ENCODE peak calls at places on chromosomes 12 and 14, in five cellular contexts. One of them, this sample, is unnamed.
A peak's percentile ranks its signal among the peaks of the same experiment; 100 is the strongest.

GRCh38 chr12:64104376-64104775 is 117.7 kb downstream of the KICS2 start:
- DNase-seq in H1: no peak
- DNase-seq in GM12878: no peak
- DNase-seq in HCT116: no peak
- DNase-seq in SK-N-SH: no peak
- DNase-seq in this sample: no peak

GRCh38 chr12:67982165-67982563 is 7.1 kb upstream of the IFNG-AS1 start:
- DNase-seq in H1: no peak
- DNase-seq in GM12878: no peak
- DNase-seq in HCT116: no peak
- DNase-seq in SK-N-SH: peak; percentile 11
- DNase-seq in this sample: no peak

GRCh38 chr12:29088611-29089219 is 60.4 kb upstream of the FAR2 start:
- DNase-seq in H1: no peak
- DNase-seq in GM12878: no peak
- DNase-seq in HCT116: no peak
- DNase-seq in SK-N-SH: peak; percentile 22
- DNase-seq in this sample: no peak

GRCh38 chr12:132139912-132140311 is 4.2 kb downstream of the DDX51 start:
- DNase-seq in H1: no peak
- DNase-seq in GM12878: no peak
- DNase-seq in HCT116: no peak
- DNase-seq in SK-N-SH: no peak
- DNase-seq in this sample: no peak

GRCh38 chr14:83425138-83425537 is 1891.5 kb upstream of the SEL1L start:
- DNase-seq in H1: no peak
- DNase-seq in GM12878: no peak
- DNase-seq in HCT116: no peak
- DNase-seq in SK-N-SH: no peak
- DNase-seq in this sample: no peak

GRCh38 chr14:65080954-65081747 is 21.2 kb downstream of the MAX start:
- DNase-seq in H1: no peak
- DNase-seq in GM12878: no peak
- DNase-seq in HCT116: no peak
- DNase-seq in SK-N-SH: no peak
- DNase-seq in this sample: no peak

GRCh38 chr14:61188936-61189808 is 92.0 kb downstream of the TMEM30B start:
- DNase-seq in H1: no peak
- DNase-seq in GM12878: no peak
- DNase-seq in HCT116: no peak
- DNase-seq in SK-N-SH: peak; percentile 73
- DNase-seq in this sample: peak; percentile 50

GRCh38 chr14:78197088-78197487 is 26.9 kb downstream of the NRXN3 start:
- DNase-seq in H1: no peak
- DNase-seq in GM12878: no peak
- DNase-seq in HCT116: no peak
- DNase-seq in SK-N-SH: no peak
- DNase-seq in this sample: no peak

GRCh38 chr14:53209370-53209769 is 56.2 kb upstream of the DDHD1 start:
- DNase-seq in H1: no peak
- DNase-seq in GM12878: no peak
- DNase-seq in HCT116: no peak
- DNase-seq in SK-N-SH: no peak
- DNase-seq in this sample: no peak

GRCh38 chr12:68119724-68120211 is 39.8 kb downstream of the IFNG start:
- DNase-seq in H1: no peak
- DNase-seq in GM12878: peak; percentile 73
- DNase-seq in HCT116: no peak
- DNase-seq in SK-N-SH: no peak
- DNase-seq in this sample: no peak

GRCh38 chr12:130016986-130017385 is 113.2 kb upstream of the TMEM132D start:
- DNase-seq in H1: no peak
- DNase-seq in GM12878: no peak
- DNase-seq in HCT116: no peak
- DNase-seq in SK-N-SH: no peak
- DNase-seq in this sample: no peak

GRCh38 chr14:79764288-79764687 is 447.0 kb downstream of the DIO2 start:
- DNase-seq in H1: no peak
- DNase-seq in GM12878: no peak
- DNase-seq in HCT116: no peak
- DNase-seq in SK-N-SH: no peak
- DNase-seq in this sample: no peak

GRCh38 chr12:92730758-92731157 is 28.0 kb downstream of the PLEKHG7 start:
- DNase-seq in H1: no peak
- DNase-seq in GM12878: no peak
- DNase-seq in HCT116: no peak
- DNase-seq in SK-N-SH: no peak
- DNase-seq in this sample: no peak

GRCh38 chr12:28099862-28100261 is 90.4 kb upstream of the CCDC91 start:
- DNase-seq in H1: no peak
- DNase-seq in GM12878: no peak
- DNase-seq in HCT116: no peak
- DNase-seq in SK-N-SH: no peak
- DNase-seq in this sample: no peak

GRCh38 chr14:21023817-21024667 is 819 bp downstream of the NDRG2 start:
- DNase-seq in H1: no peak
- DNase-seq in GM12878: no peak
- DNase-seq in HCT116: no peak
- DNase-seq in SK-N-SH: no peak
- DNase-seq in this sample: no peak

GRCh38 chr12:105426766-105427165 is 96.3 kb downstream of the C12orf75 start:
- DNase-seq in H1: no peak
- DNase-seq in GM12878: no peak
- DNase-seq in HCT116: no peak
- DNase-seq in SK-N-SH: no peak
- DNase-seq in this sample: no peak

GRCh38 chr12:69059465-69060457 is 126.8 kb upstream of the CPM start:
- DNase-seq in H1: no peak
- DNase-seq in GM12878: no peak
- DNase-seq in HCT116: peak; percentile 86
- DNase-seq in SK-N-SH: no peak
- DNase-seq in this sample: no peak

GRCh38 chr12:45234134-45234865 is 18.4 kb downstream of the ANO6 start:
- DNase-seq in H1: no peak
- DNase-seq in GM12878: no peak
- DNase-seq in HCT116: peak; percentile 88
- DNase-seq in SK-N-SH: peak; percentile 33
- DNase-seq in this sample: peak; percentile 72

GRCh38 chr14:103872492-103873113 is 25.2 kb upstream of the PPP1R13B start:
- DNase-seq in H1: no peak
- DNase-seq in GM12878: no peak
- DNase-seq in HCT116: no peak
- DNase-seq in SK-N-SH: no peak
- DNase-seq in this sample: no peak

GRCh38 chr12:50201987-50202521 is 34.9 kb upstream of the CERS5 start:
- DNase-seq in H1: no peak
- DNase-seq in GM12878: no peak
- DNase-seq in HCT116: peak; percentile 81
- DNase-seq in SK-N-SH: no peak
- DNase-seq in this sample: no peak

GRCh38 chr14:72573725-72574426 is 320.0 kb downstream of the DPF3 start:
- DNase-seq in H1: no peak
- DNase-seq in GM12878: no peak
- DNase-seq in HCT116: no peak
- DNase-seq in SK-N-SH: no peak
- DNase-seq in this sample: no peak

GRCh38 chr12:69415471-69416275 is 54.5 kb upstream of the FRS2 start:
- DNase-seq in H1: peak; percentile 31
- DNase-seq in GM12878: no peak
- DNase-seq in HCT116: peak; percentile 13
- DNase-seq in SK-N-SH: peak; percentile 55
- DNase-seq in this sample: peak; percentile 55

GRCh38 chr12:77979597-77980250 is 149.0 kb downstream of the NAV3 start:
- DNase-seq in H1: no peak
- DNase-seq in GM12878: no peak
- DNase-seq in HCT116: no peak
- DNase-seq in SK-N-SH: no peak
- DNase-seq in this sample: no peak

GRCh38 chr12:126636798-126637197 is 1571.6 kb downstream of the AACS start:
- DNase-seq in H1: no peak
- DNase-seq in GM12878: no peak
- DNase-seq in HCT116: no peak
- DNase-seq in SK-N-SH: no peak
- DNase-seq in this sample: no peak

GRCh38 chr14:60151715-60152114 is 13.5 kb downstream of the DHRS7 start:
- DNase-seq in H1: no peak
- DNase-seq in GM12878: no peak
- DNase-seq in HCT116: no peak
- DNase-seq in SK-N-SH: peak; percentile 76
- DNase-seq in this sample: no peak

GRCh38 chr12:77352941-77353340 is 287.6 kb upstream of the E2F7 start:
- DNase-seq in H1: no peak
- DNase-seq in GM12878: no peak
- DNase-seq in HCT116: no peak
- DNase-seq in SK-N-SH: no peak
- DNase-seq in this sample: no peak

GRCh38 chr12:72264548-72265175 is 7.5 kb upstream of the TRHDE start:
- DNase-seq in H1: no peak
- DNase-seq in GM12878: no peak
- DNase-seq in HCT116: no peak
- DNase-seq in SK-N-SH: peak; percentile 23
- DNase-seq in this sample: no peak

GRCh38 chr12:86613306-86613705 is 357.1 kb upstream of the MGAT4C start:
- DNase-seq in H1: no peak
- DNase-seq in GM12878: no peak
- DNase-seq in HCT116: no peak
- DNase-seq in SK-N-SH: no peak
- DNase-seq in this sample: no peak

GRCh38 chr14:66008631-66009030 is 477.5 kb upstream of the CCDC196 start:
- DNase-seq in H1: no peak
- DNase-seq in GM12878: no peak
- DNase-seq in HCT116: no peak
- DNase-seq in SK-N-SH: no peak
- DNase-seq in this sample: no peak

DNA sequence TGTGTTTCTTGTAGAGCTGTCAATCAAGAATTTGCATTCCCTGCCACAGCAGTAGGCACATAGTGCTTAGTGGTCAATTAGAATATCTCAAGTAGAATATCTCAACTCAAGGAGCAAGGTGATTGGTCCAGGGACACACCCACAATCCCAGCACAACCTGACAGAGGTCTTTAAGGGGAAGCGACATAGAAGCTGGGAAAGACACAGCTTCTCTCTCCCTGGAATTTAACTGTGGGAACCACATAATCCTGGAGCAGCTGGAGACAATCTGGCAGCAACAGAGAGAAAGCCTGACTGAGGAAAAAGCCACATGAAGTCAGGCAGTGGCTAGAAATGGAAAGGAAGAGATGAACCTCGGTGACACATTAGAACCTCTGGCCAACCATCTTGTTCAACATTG is 85.7 kb upstream of the LMO3 start:
- DNase-seq in H1: no peak
- DNase-seq in GM12878: no peak
- DNase-seq in HCT116: no peak
- DNase-seq in SK-N-SH: no peak
- DNase-seq in this sample: no peak
- TF ChIP-seq YY1 in H1: no peak
- TF ChIP-seq YY1 in GM12878: no peak
- TF ChIP-seq YY1 in HCT116: no peak
- TF ChIP-seq YY1 in SK-N-SH: no peak
- TF ChIP-seq YY1 in this sample: no peak

GRCh38 chr12:123996581-123996980 is 23.6 kb downstream of the ZNF664 start:
- DNase-seq in H1: no peak
- DNase-seq in GM12878: no peak
- DNase-seq in HCT116: no peak
- DNase-seq in SK-N-SH: no peak
- DNase-seq in this sample: no peak
- H3K9ac ChIP-seq in H1: no peak overlapping the region
- H3K9ac ChIP-seq in GM12878: no peak overlapping the region
- H3K9ac ChIP-seq in HCT116: no peak overlapping the region
- H3K9ac ChIP-seq in SK-N-SH: no peak overlapping the region
- H3K9ac ChIP-seq in this sample: no peak overlapping the region

DNA sequence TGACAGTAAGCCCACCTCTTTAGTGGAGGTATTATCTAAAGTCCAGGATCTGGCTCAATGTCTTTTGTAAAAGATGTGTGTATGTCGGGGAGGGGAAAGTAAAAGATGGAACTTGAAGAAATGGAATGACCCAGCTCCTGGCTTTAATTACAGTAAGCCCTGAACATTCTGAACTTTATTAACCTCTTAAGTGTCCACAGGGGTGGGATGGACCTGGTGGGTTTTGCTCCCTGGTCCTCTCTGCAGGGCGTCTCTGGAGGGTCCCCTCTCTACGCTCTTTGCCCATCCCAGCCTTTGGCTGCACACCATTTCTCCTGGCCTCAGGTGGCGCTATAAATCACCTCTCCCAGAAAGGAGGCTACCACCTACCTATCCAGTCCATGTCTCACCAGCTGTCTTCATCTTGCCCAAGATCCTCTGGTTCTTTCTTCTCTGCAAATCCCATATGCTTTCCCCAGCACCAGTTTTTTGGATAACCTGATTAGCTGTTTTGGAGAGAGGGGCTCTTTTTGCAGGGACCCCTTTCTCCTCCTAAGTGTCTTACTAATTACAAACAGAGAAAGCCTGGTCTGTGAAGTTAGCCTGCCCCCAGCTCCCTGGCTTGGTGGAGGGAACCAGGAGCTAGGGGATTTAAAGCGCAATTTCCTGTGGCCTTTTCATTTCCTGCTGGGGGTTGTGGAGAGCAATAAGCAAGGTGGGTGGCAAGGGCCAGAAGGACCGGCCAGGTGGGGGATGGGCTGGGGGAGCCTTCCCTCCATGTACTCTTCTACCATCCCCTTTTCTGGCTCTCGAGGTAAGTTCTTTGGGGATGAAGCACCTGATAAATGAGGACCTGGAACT is 3.9 kb upstream of the CISTR start:
- DNase-seq in H1: no peak
- DNase-seq in GM12878: no peak
- DNase-seq in HCT116: no peak
- DNase-seq in SK-N-SH: no peak
- DNase-seq in this sample: no peak
- H3K27me3 ChIP-seq in H1: peaks cover 44% of the 10 kb centered on the region
- H3K27me3 ChIP-seq in GM12878: no peaks in the 10 kb centered on the region
- H3K27me3 ChIP-seq in HCT116: peaks cover 6% of the 10 kb centered on the region
- H3K27me3 ChIP-seq in SK-N-SH: peaks cover 87% of the 10 kb centered on the region
- H3K27me3 ChIP-seq in this sample: peaks cover 75% of the 10 kb centered on the region

GRCh38 chr14:97212399-97212798 is 415.2 kb downstream of the VRK1 start:
- DNase-seq in H1: no peak
- DNase-seq in GM12878: no peak
- DNase-seq in HCT116: no peak
- DNase-seq in SK-N-SH: no peak
- DNase-seq in this sample: no peak
- TF ChIP-seq YY1 in H1: no peak
- TF ChIP-seq YY1 in GM12878: no peak
- TF ChIP-seq YY1 in HCT116: no peak
- TF ChIP-seq YY1 in SK-N-SH: no peak
- TF ChIP-seq YY1 in this sample: no peak

GRCh38 chr14:55332654-55333570 is 61.7 kb downstream of the FBXO34 start:
- DNase-seq in H1: no peak
- DNase-seq in GM12878: no peak
- DNase-seq in HCT116: no peak
- DNase-seq in SK-N-SH: no peak
- DNase-seq in this sample: no peak
- H3K9ac ChIP-seq in H1: no peak overlapping the region
- H3K9ac ChIP-seq in GM12878: peak overlapping the region; percentile 57
- H3K9ac ChIP-seq in HCT116: no peak overlapping the region
- H3K9ac ChIP-seq in SK-N-SH: no peak overlapping the region
- H3K9ac ChIP-seq in this sample: no peak overlapping the region